ENCODE peak calls at places on chromosomes 1 and 21, in five cellular contexts. T is fibroblast of pulmonary artery, Y is bronchial epithelial cell, H is choroid plexus epithelial cell, G is BJ. A is an unnamed sample.

GRCh38 chr21:41634858-41635257 is 126.9 kb upstream of the TMPRSS2 start:
- DNase-seq in T (peak; percentile 39), Y (peak; percentile 89), H (no peak), G (no peak), A (peak; percentile 63)

GRCh38 chr1:162145966-162146696 is 76.6 kb downstream of the NOS1AP start:
- DNase-seq in T (no peak), Y (no peak), H (no peak), G (no peak), A (no peak)

GRCh38 chr1:98177751-98178150 is 256.9 kb upstream of the DPYD start:
- DNase-seq in T (no peak), Y (no peak), H (peak; percentile 31), G (no peak), A (peak; percentile 37)

GRCh38 chr1:167054946-167055630 is 35.1 kb downstream of the GPA33 start:
- DNase-seq in T (no peak), Y (no peak), H (no peak), G (no peak), A (no peak)

GRCh38 chr1:98920441-98921110 is 84.1 kb downstream of the PLPPR5 start:
- DNase-seq in T (peak; percentile 34), Y (peak; percentile 79), H (peak; percentile 43), G (peak; percentile 37), A (peak; percentile 68)

GRCh38 chr1:65277605-65278343 is 31.6 kb upstream of the DNAJC6 start:
- DNase-seq in T (no peak), Y (no peak), H (no peak), G (no peak), A (no peak)

GRCh38 chr1:12472798-12473551 is 145.0 kb downstream of the DHRS3 start:
- DNase-seq in T (no peak), Y (peak; percentile 67), H (peak; percentile 55), G (no peak), A (no peak)

GRCh38 chr1:113647121-113647520 is 112.2 kb downstream of the PHTF1 start:
- DNase-seq in T (no peak), Y (no peak), H (peak; percentile 15), G (peak; percentile 9), A (peak; percentile 59)

GRCh38 chr1:23533288-23534130 is 2.5 kb upstream of the E2F2 start:
- DNase-seq in T (no peak), Y (peak; percentile 27), H (no peak), G (no peak), A (no peak)

GRCh38 chr21:35861656-35862055 is 198.7 kb downstream of the SETD4 start:
- DNase-seq in T (no peak), Y (no peak), H (no peak), G (peak; percentile 72), A (no peak)

GRCh38 chr1:26429741-26430140 is 2.4 kb upstream of the DHDDS start:
- DNase-seq in T (no peak), Y (no peak), H (no peak), G (no peak), A (no peak)

GRCh38 chr1:150149490-150150453 is at the start of gene PLEKHO1:
- DNase-seq in T (peak; percentile 86), Y (peak; percentile 61), H (peak; percentile 85), G (peak; percentile 22), A (peak; percentile 87)

GRCh38 chr1:245107776-245108114 is 47.0 kb upstream of the KIF26B start:
- DNase-seq in T (no peak), Y (no peak), H (no peak), G (no peak), A (no peak)

GRCh38 chr1:24253569-24253968 is 65.6 kb upstream of the GRHL3 start:
- DNase-seq in T (no peak), Y (no peak), H (no peak), G (no peak), A (no peak)

GRCh38 chr1:244645414-244645813 is 7.5 kb upstream of the DESI2 start:
- DNase-seq in T (no peak), Y (no peak), H (no peak), G (no peak), A (no peak)

GRCh38 chr1:160860840-160861505 is 1.7 kb downstream of the CD244 start:
- DNase-seq in T (no peak), Y (no peak), H (no peak), G (no peak), A (no peak)

GRCh38 chr1:221855156-221855555 is 113.3 kb upstream of the DUSP10 start:
- DNase-seq in T (no peak), Y (no peak), H (no peak), G (no peak), A (no peak)

GRCh38 chr1:82775402-82776000 is 974.8 kb downstream of the ADGRL2 start:
- DNase-seq in T (peak; percentile 46), Y (peak; percentile 26), H (peak; percentile 58), G (no peak), A (peak; percentile 29)

GRCh38 chr1:20681999-20682398 is 20.8 kb upstream of the DDOST start:
- DNase-seq in T (no peak), Y (no peak), H (no peak), G (no peak), A (no peak)

GRCh38 chr1:108678696-108679095 is 13.4 kb upstream of the PRPF38B start:
- DNase-seq in T (no peak), Y (no peak), H (no peak), G (no peak), A (no peak)

GRCh38 chr1:65150583-65151263 is 2.7 kb downstream of the AK4 start:
- DNase-seq in T (no peak), Y (no peak), H (no peak), G (no peak), A (no peak)

GRCh38 chr21:42003051-42003461 is 7.1 kb downstream of the ZBTB21 start:
- DNase-seq in T (no peak), Y (peak; percentile 32), H (no peak), G (no peak), A (no peak)

GRCh38 chr21:42063578-42064521 is 7.3 kb upstream of the UMODL1 start:
- DNase-seq in T (no peak), Y (peak; percentile 84), H (no peak), G (no peak), A (no peak)

GRCh38 chr1:52552505-52553371 is at the start of gene TUT4:
- DNase-seq in T (peak; percentile 79), Y (peak; percentile 28), H (peak; percentile 80), G (no peak), A (peak; percentile 87)
- H3K4me3 ChIP-seq in T (peak within 1 kb of the TSS; percentile 87), Y (peak within 1 kb of the TSS; percentile 91), H (peak within 1 kb of the TSS; percentile 88), G (peak within 1 kb of the TSS; percentile 96), A (peak within 1 kb of the TSS; percentile 88)

GRCh38 chr1:32180186-32181060 is 948 bp downstream of the TXLNA start:
- DNase-seq in T (peak; percentile 60), Y (peak; percentile 23), H (peak; percentile 63), G (no peak), A (peak; percentile 25)
- TF ChIP-seq CTCF in T (no peak), Y (no peak), H (no peak), G (no peak), A (no peak)

GRCh38 chr1:33120436-33121231 is 39.7 kb downstream of the AZIN2 start:
- DNase-seq in T (no peak), Y (peak; percentile 82), H (peak; percentile 45), G (no peak), A (no peak)
- H3K4me3 ChIP-seq in T (no peak overlapping the region), Y (no peak overlapping the region), H (no peak overlapping the region), G (no peak overlapping the region), A (no peak overlapping the region)

GRCh38 chr1:41751804-41752513 is 166.8 kb downstream of the HIVEP3 start:
- DNase-seq in T (peak; percentile 74), Y (no peak), H (peak; percentile 93), G (no peak), A (peak; percentile 89)

GRCh38 chr1:41758490-41758889 is 160.2 kb downstream of the HIVEP3 start:
- DNase-seq in T (peak; percentile 71), Y (no peak), H (peak; percentile 34), G (no peak), A (peak; percentile 39)

GRCh38 chr1:41749992-41750745 is 168.6 kb downstream of the HIVEP3 start:
- DNase-seq in T (no peak), Y (no peak), H (no peak), G (no peak), A (no peak)

GRCh38 chr1:41752514-41753170 is 166.1 kb downstream of the HIVEP3 start:
- DNase-seq in T (no peak), Y (peak; percentile 27), H (no peak), G (no peak), A (no peak)

DNA sequence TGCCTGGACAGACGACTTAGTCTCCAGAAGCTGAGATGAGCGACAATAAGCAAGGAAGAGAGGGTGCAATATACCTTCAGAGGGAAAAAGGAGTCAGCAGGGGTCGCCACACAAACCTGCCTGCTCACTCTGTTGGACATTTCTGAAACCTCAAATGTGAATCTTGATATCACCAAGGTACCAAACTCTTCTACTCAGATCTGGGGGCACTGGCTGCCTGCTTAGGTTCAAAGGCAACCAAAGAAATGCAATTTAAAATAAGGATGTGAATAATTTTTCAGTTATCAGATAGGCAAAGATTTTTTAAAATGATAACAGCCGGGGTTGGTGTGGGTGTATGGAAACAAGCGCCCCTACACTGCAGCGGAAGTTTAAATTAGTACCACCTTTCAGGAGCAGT is 164.2 kb downstream of the HIVEP3 start:
- DNase-seq in T (no peak), Y (no peak), H (no peak), G (no peak), A (no peak)
- TF ChIP-seq CTCF in T (no peak), Y (no peak), H (peak; percentile 33), G (no peak), A (peak; percentile 5)

GRCh38 chr1:19220991-19221390 is 10.9 kb upstream of the UBR4 start:
- DNase-seq in T (peak; percentile 81), Y (no peak), H (peak; percentile 84), G (no peak), A (no peak)

GRCh38 chr1:19222979-19223824 is 13.1 kb upstream of the UBR4 start:
- DNase-seq in T (no peak), Y (peak; percentile 38), H (peak; percentile 15), G (no peak), A (peak; percentile 57)

GRCh38 chr1:19220080-19220846 is 10.2 kb upstream of the UBR4 start:
- DNase-seq in T (no peak), Y (no peak), H (no peak), G (no peak), A (no peak)

GRCh38 chr1:19222573-19222972 is 12.5 kb upstream of the UBR4 start:
- DNase-seq in T (no peak), Y (no peak), H (no peak), G (no peak), A (no peak)

DNA sequence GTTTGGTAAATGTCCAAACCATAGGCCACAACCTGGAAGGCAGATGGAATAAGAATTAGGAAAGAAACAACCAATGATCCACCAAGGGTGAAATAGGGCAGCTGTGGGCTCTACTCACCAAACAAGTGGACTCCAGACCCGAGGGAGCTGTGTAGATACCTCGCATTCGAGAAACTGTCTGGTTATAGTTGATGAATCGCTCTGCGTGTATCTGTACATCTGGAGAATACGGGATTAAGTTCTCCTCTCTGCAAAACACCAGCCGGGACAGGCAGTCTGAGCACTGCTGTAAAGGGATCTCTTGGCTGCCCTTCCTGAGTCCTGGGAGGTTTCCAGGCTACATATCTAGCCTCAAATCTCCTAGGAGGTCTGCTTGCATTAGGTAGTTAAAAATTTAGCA is 9.4 kb upstream of the UBR4 start:
- DNase-seq in T (no peak), Y (no peak), H (no peak), G (no peak), A (no peak)
- H3K4me3 ChIP-seq in T (no peak overlapping the region), Y (no peak overlapping the region), H (no peak overlapping the region), G (no peak overlapping the region), A (no peak overlapping the region)